ENCODE peak calls at places on chromosomes 13 and 19, in ten cellular contexts. B is lower lobe of right lung, G is IMR-90, E is sigmoid colon, S is ovary, R is AG10803, V is mucosa of descending colon, W is esophagus muscularis mucosa, L is AG04450, N is choroid plexus epithelial cell. I is an unnamed sample.

GRCh38 chr19:3398114-3398899 is 31.9 kb downstream of the NFIC start:
- DNase-seq in G (peak), R (peak), L (no peak), N (peak), B (peak), W (peak), V (peak), S (peak), E (peak), I (no peak)

GRCh38 chr13:80374453-80374852 is 33.5 kb upstream of the SPRY2 start:
- DNase-seq in E (peak), B (no peak), G (no peak), R (no peak), S (peak), N (no peak), V (no peak), L (no peak), W (no peak), I (no peak)

GRCh38 chr19:35744335-35744687 is 907 bp downstream of the U2AF1L4 start:
- DNase-seq in V (no peak), E (no peak), B (no peak), N (no peak), W (no peak), S (no peak), L (no peak), R (no peak), G (no peak), I (no peak)

GRCh38 chr13:79096099-79096498 is 310.0 kb downstream of the RBM26 start:
- DNase-seq in W (no peak), G (no peak), E (no peak), R (no peak), N (no peak), S (no peak), V (no peak), B (no peak), L (no peak), I (no peak)

GRCh38 chr13:31012285-31013024 is 80.0 kb downstream of the TEX26 start:
- DNase-seq in S (no peak), B (no peak), E (no peak), L (no peak), R (peak), V (no peak), W (no peak), G (peak), N (peak), I (peak)

GRCh38 chr19:35491838-35492360 is 1.6 kb upstream of the KRTDAP start:
- DNase-seq in E (no peak), G (no peak), V (no peak), S (no peak), N (no peak), L (no peak), B (no peak), W (no peak), R (no peak), I (no peak)

GRCh38 chr13:79385694-79386093 is 20.4 kb downstream of the RBM26 start:
- DNase-seq in B (no peak), R (no peak), L (no peak), N (peak), V (no peak), E (no peak), G (no peak), W (no peak), S (no peak), I (peak)

GRCh38 chr13:77611068-77611467 is 75.6 kb downstream of the SCEL start:
- DNase-seq in V (no peak), B (no peak), G (no peak), E (no peak), N (no peak), W (no peak), L (no peak), S (no peak), R (no peak), I (no peak)

GRCh38 chr19:34974631-34975030 is 10.6 kb upstream of the ZNF792 start:
- DNase-seq in E (no peak), R (peak), N (peak), L (no peak), S (no peak), B (no peak), V (no peak), G (no peak), W (no peak), I (peak)

GRCh38 chr13:67736646-67737420 is 506.7 kb upstream of the PCDH9 start:
- DNase-seq in R (peak), B (no peak), G (peak), L (peak), S (no peak), W (no peak), E (no peak), N (peak), V (no peak), I (peak)

DNA sequence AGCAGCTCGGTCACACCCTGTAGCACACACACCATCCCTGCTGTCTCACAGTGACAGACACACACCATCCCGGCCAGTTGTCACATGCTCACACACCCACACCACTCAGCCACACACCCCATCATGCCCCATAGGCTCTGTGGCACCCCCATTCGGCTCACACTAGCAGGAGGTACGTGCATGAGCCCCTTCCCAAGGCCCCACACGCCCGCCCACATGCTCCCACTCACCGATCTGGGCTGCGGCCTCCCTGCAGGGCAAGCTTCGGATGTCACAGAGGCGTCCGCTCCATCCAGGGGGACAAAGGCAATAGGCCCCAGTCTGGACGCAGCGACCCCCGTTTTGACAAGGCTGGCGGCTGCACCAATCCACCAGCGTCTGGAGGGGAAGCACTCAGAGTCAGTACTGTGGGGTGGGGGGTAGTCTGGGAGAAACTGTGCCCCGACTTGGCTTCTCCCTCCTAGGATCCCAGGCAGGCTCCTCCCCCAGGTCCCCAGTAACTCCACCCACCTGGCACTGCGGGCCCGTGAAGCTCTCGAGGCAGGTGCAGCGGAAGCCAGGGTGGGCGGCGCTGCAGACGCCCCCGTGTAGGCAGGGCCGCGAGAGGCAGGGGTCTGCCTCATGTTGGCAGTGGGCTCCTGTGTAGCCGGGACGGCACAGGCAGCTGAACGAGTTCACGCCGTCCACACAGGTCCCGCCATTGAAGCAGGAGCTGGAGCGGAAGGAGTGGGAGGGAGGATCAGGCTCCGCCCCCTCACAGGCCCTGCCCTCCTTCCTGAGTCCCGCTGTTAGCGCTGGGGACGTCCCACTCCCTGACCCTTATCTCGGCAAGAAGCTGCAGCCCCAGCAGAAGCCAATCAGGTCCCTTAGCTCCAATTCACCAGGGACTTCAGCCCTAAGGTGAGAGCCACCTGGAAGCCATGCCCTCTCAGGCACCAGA is 20.1 kb downstream of the NOTCH3 start:
- DNase-seq in E (no peak), L (no peak), W (no peak), S (no peak), B (peak), V (no peak), N (no peak), G (no peak), R (no peak), I (no peak)
- H3K4me3 ChIP-seq in E (no peak), L (no peak), W (no peak), S (no peak), B (peak), V (no peak), N (no peak), G (no peak), R (no peak), I (no peak)

GRCh38 chr13:52665325-52665724 is 12.7 kb downstream of the SUGT1 start:
- DNase-seq in V (no peak), G (peak), W (no peak), L (no peak), S (no peak), E (no peak), N (peak), B (no peak), R (peak), I (peak)
- TF ChIP-seq CTCF in V (no peak), G (peak), W (peak), L (peak), S (no peak), E (no peak), N (peak), B (peak), R (peak), I (peak)

DNA sequence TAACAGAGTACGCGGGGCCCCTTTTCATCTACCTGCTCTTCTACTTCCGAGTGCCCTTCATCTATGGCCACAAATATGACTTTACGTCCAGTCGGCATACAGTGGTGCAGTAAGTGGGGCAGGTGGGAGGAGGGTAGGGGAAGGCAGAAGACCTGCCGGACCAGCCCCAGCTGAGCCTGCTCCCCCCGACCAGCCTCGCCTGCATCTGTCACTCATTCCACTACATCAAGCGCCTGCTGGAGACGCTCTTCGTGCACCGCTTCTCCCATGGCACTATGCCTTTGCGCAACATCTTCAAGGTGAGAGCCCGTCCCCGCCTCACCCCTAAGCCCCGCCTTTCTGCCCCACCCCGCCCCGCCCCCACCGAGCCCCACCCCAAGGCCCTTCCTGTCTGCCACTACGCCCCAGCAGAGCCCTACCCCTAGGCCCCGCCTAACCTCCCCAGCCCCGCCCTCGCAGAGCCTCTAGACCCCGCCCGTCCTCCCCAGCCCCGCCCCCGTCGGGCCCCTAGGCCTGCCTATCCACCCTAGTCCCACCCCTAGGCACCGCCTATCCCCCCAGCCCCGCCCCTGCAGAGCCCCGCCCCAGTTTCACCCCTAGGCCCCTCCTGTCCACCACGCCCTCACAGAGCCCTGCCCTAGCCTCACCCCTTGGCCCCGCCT is 7.7 kb downstream of the NDUFB7 start:
- DNase-seq in B (no peak), N (peak), E (no peak), W (no peak), G (no peak), S (no peak), R (no peak), L (no peak), V (peak), I (no peak)
- H3K4me3 ChIP-seq in B (no peak), N (no peak), E (no peak), W (no peak), G (no peak), S (no peak), R (no peak), L (no peak), V (no peak), I (no peak)

GRCh38 chr19:55172741-55173140 is 6.3 kb upstream of the DNAAF3 start:
- DNase-seq in N (peak), R (peak), E (no peak), S (no peak), G (peak), V (no peak), L (no peak), W (no peak), B (no peak), I (peak)
- TF ChIP-seq CTCF in N (no peak), R (peak), E (no peak), S (no peak), G (peak), V (no peak), L (peak), W (no peak), B (no peak), I (no peak)

GRCh38 chr13:41622545-41623429 is 165.4 kb downstream of the RGCC start:
- DNase-seq in E (no peak), V (no peak), W (no peak), S (no peak), B (no peak), G (peak), N (peak), L (no peak), R (peak), I (peak)
- H3K4me3 ChIP-seq in E (no peak), V (no peak), W (no peak), S (no peak), B (no peak), G (no peak), N (no peak), L (no peak), R (no peak), I (no peak)

DNA sequence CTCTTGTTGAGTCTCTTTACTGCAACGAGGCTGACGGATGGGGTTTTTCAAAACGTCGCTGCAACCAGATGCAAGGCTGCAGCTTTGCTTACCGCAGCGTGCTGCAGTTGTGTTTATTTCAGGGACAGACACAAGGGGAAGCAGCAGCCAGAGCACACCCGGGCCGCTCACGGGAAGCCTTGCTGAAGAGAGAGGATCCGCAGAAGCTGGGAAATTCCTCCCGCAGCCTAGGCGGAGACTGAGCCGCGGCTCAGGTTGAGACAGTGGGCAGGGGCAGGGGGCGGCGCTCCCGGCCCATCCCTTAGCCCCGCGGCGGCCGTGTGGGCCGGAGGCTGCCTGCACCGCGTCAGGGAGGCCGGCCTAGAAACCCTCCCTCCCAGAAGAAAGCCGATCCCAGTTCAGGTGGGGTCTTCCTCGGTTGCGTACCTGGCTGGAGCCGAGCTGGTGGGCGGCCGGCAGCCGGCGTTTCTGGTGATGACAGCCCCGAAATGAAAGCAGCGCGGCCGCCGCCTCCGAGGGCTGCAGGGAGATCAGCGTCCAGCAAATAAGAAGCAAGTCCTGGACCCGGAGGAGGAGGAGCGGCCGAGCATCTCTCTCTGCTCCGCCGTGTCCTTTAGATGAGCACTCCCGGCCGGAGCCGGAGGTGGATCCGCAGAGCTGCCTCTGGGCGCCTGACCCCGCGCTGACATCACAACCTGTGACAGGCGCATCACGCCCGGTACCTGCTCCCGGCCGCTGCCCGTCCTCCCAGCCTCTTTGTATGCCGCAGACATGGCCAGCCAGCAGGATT is at the start of gene FRY:
- DNase-seq in B (peak), G (peak), L (no peak), V (peak), W (peak), S (peak), N (peak), R (peak), E (peak), I (peak)
- TF ChIP-seq CTCF in B (no peak), G (peak), L (peak), V (no peak), W (peak), S (no peak), N (peak), R (peak), E (no peak), I (peak)

DNA sequence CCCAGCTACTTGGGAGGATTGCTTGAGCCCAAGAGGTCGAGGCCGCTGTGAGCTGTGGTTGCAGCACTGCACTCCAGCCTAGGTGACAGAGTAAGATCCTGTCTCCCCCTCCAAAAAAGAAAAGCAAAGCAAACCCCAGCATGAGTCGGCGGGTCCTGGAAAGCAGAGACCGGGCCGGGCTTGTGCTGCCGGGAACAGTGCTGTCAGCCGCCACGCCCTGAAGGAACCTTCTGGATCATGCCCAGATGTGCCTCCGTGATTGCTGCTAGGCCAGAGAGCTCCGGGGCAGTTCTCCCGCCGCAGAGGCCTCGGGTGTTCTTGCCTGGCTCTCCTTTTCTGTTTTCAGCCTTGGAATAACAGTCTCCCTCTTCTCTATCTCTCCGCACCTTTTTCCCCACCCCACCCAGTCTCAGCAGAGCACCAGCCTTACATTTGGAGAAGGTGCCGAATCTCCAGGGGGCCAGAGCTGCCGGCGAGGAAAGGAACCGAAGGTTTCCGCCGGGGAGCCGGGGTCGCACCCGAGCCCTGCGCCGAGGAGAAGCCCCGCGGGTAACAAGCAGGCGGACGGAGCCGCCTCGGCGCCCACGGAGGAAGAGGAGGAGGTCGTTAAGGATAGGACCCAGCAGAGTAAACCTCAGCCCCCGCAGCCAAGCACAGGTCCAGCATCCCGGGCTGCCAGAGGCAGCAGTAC is 181.9 kb downstream of the STK24 start:
- DNase-seq in G (no peak), L (no peak), R (no peak), W (no peak), N (no peak), S (no peak), B (no peak), V (no peak), E (no peak), I (no peak)
- H3K4me3 ChIP-seq in G (no peak), L (no peak), R (no peak), W (no peak), N (no peak), S (no peak), B (no peak), V (no peak), E (no peak), I (no peak)

DNA sequence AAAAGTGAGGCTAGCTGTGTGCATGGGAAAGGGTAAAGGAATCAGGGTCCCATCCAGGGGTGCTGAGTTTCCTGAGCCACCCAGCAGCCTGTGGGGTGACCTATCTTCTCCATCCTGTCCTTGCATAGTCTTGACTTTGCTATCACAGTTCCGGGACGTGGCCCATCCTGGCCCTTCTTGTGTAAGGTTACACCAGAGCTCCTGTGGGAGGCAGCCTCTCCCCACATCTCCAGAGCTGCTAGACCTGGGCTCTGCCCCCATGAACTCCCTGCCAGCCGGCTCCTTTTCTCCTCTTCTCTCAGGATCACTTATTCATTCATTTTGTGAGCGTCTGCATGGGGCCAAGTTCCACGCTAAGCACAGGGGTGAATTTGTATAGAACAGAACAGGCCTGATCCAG is 238.9 kb downstream of the TSHZ3 start:
- DNase-seq in R (peak), W (no peak), L (no peak), V (no peak), S (peak), B (no peak), E (no peak), N (peak), G (peak), I (peak)
- TF ChIP-seq CTCF in R (peak), W (peak), L (peak), V (no peak), S (no peak), B (no peak), E (no peak), N (peak), G (peak), I (peak)

GRCh38 chr19:54792814-54793213 is 10.6 kb upstream of the KIR2DL4 start:
- DNase-seq in R (no peak), S (no peak), N (no peak), L (no peak), V (no peak), W (no peak), E (peak), B (no peak), G (no peak), I (no peak)
- H3K4me3 ChIP-seq in R (no peak), S (no peak), N (no peak), L (no peak), V (no peak), W (peak), E (no peak), B (peak), G (no peak), I (no peak)